ENCODE peak calls at places on chromosomes 12 and 14, in seven cellular contexts. One of them, this sample, is unnamed.

GRCh38 chr14:97603201-97603600 is 806.0 kb downstream of the VRK1 start:
- DNase-seq in heart left ventricle: no peak
- DNase-seq in lung: no peak
- DNase-seq in CD4-positive, CD25-positive, alpha-beta regulatory T cell: peak; percentile 57
- DNase-seq in choroid plexus epithelial cell: no peak
- DNase-seq in effector memory CD4-positive, alpha-beta T cell: peak; percentile 8
- DNase-seq in BJ: no peak
- DNase-seq in this sample: no peak

GRCh38 chr14:103056322-103057027 is 874 bp downstream of the CDC42BPB start:
- DNase-seq in heart left ventricle: peak; percentile 88
- DNase-seq in lung: peak; percentile 69
- DNase-seq in CD4-positive, CD25-positive, alpha-beta regulatory T cell: no peak
- DNase-seq in choroid plexus epithelial cell: peak; percentile 57
- DNase-seq in effector memory CD4-positive, alpha-beta T cell: no peak
- DNase-seq in BJ: no peak
- DNase-seq in this sample: no peak

GRCh38 chr14:74804219-74804825 is 41.2 kb downstream of the YLPM1 start:
- DNase-seq in heart left ventricle: no peak
- DNase-seq in lung: no peak
- DNase-seq in CD4-positive, CD25-positive, alpha-beta regulatory T cell: peak; percentile 61
- DNase-seq in choroid plexus epithelial cell: peak; percentile 87
- DNase-seq in effector memory CD4-positive, alpha-beta T cell: no peak
- DNase-seq in BJ: peak; percentile 13
- DNase-seq in this sample: peak; percentile 16

GRCh38 chr12:30047499-30048262 is 263.9 kb upstream of the TMTC1 start:
- DNase-seq in heart left ventricle: no peak
- DNase-seq in lung: no peak
- DNase-seq in CD4-positive, CD25-positive, alpha-beta regulatory T cell: no peak
- DNase-seq in choroid plexus epithelial cell: peak; percentile 65
- DNase-seq in effector memory CD4-positive, alpha-beta T cell: no peak
- DNase-seq in BJ: no peak
- DNase-seq in this sample: no peak

GRCh38 chr12:123364532-123365140 is at the start of gene SBNO1:
- DNase-seq in heart left ventricle: peak; percentile 94
- DNase-seq in lung: peak; percentile 88
- DNase-seq in CD4-positive, CD25-positive, alpha-beta regulatory T cell: peak; percentile 93
- DNase-seq in choroid plexus epithelial cell: peak; percentile 92
- DNase-seq in effector memory CD4-positive, alpha-beta T cell: peak; percentile 88
- DNase-seq in BJ: peak; percentile 12
- DNase-seq in this sample: peak; percentile 85

GRCh38 chr12:127293507-127294310 is 973.3 kb upstream of the TMEM132C start:
- DNase-seq in heart left ventricle: peak; percentile 17
- DNase-seq in lung: peak; percentile 42
- DNase-seq in CD4-positive, CD25-positive, alpha-beta regulatory T cell: peak; percentile 6
- DNase-seq in choroid plexus epithelial cell: peak; percentile 75
- DNase-seq in effector memory CD4-positive, alpha-beta T cell: no peak
- DNase-seq in BJ: no peak
- DNase-seq in this sample: peak; percentile 32

GRCh38 chr12:21972055-21972454 is 30.8 kb upstream of the ABCC9 start:
- DNase-seq in heart left ventricle: no peak
- DNase-seq in lung: no peak
- DNase-seq in CD4-positive, CD25-positive, alpha-beta regulatory T cell: no peak
- DNase-seq in choroid plexus epithelial cell: no peak
- DNase-seq in effector memory CD4-positive, alpha-beta T cell: no peak
- DNase-seq in BJ: no peak
- DNase-seq in this sample: no peak

GRCh38 chr14:104293851-104294627 is 155.7 kb downstream of the KIF26A start:
- DNase-seq in heart left ventricle: no peak
- DNase-seq in lung: no peak
- DNase-seq in CD4-positive, CD25-positive, alpha-beta regulatory T cell: no peak
- DNase-seq in choroid plexus epithelial cell: peak; percentile 9
- DNase-seq in effector memory CD4-positive, alpha-beta T cell: no peak
- DNase-seq in BJ: no peak
- DNase-seq in this sample: no peak

GRCh38 chr14:55610717-55611370 is 30.8 kb downstream of the KTN1 start:
- DNase-seq in heart left ventricle: no peak
- DNase-seq in lung: no peak
- DNase-seq in CD4-positive, CD25-positive, alpha-beta regulatory T cell: no peak
- DNase-seq in choroid plexus epithelial cell: no peak
- DNase-seq in effector memory CD4-positive, alpha-beta T cell: no peak
- DNase-seq in BJ: no peak
- DNase-seq in this sample: no peak

GRCh38 chr12:50825372-50825838 is 17.3 kb upstream of the TMPRSS12 start:
- DNase-seq in heart left ventricle: no peak
- DNase-seq in lung: no peak
- DNase-seq in CD4-positive, CD25-positive, alpha-beta regulatory T cell: peak; percentile 76
- DNase-seq in choroid plexus epithelial cell: peak; percentile 88
- DNase-seq in effector memory CD4-positive, alpha-beta T cell: no peak
- DNase-seq in BJ: peak; percentile 41
- DNase-seq in this sample: peak; percentile 68

GRCh38 chr14:24332094-24332983 is 2.5 kb downstream of the ADCY4 start:
- DNase-seq in heart left ventricle: peak; percentile 70
- DNase-seq in lung: peak; percentile 80
- DNase-seq in CD4-positive, CD25-positive, alpha-beta regulatory T cell: peak; percentile 94
- DNase-seq in choroid plexus epithelial cell: peak; percentile 62
- DNase-seq in effector memory CD4-positive, alpha-beta T cell: peak; percentile 77
- DNase-seq in BJ: no peak
- DNase-seq in this sample: peak; percentile 93

GRCh38 chr14:101072531-101072930 is 169.0 kb upstream of the RTL1 start:
- DNase-seq in heart left ventricle: no peak
- DNase-seq in lung: peak; percentile 13
- DNase-seq in CD4-positive, CD25-positive, alpha-beta regulatory T cell: no peak
- DNase-seq in choroid plexus epithelial cell: peak; percentile 49
- DNase-seq in effector memory CD4-positive, alpha-beta T cell: no peak
- DNase-seq in BJ: no peak
- DNase-seq in this sample: no peak

GRCh38 chr14:41609704-41610183 is 3.1 kb downstream of the LRFN5 start:
- DNase-seq in heart left ventricle: no peak
- DNase-seq in lung: no peak
- DNase-seq in CD4-positive, CD25-positive, alpha-beta regulatory T cell: no peak
- DNase-seq in choroid plexus epithelial cell: peak; percentile 59
- DNase-seq in effector memory CD4-positive, alpha-beta T cell: no peak
- DNase-seq in BJ: no peak
- DNase-seq in this sample: no peak

GRCh38 chr14:104550849-104551728 is 28.5 kb upstream of the C14orf180 start:
- DNase-seq in heart left ventricle: peak; percentile 4
- DNase-seq in lung: no peak
- DNase-seq in CD4-positive, CD25-positive, alpha-beta regulatory T cell: no peak
- DNase-seq in choroid plexus epithelial cell: no peak
- DNase-seq in effector memory CD4-positive, alpha-beta T cell: no peak
- DNase-seq in BJ: no peak
- DNase-seq in this sample: no peak

GRCh38 chr14:75427126-75427481 is 718 bp upstream of the JDP2 start:
- DNase-seq in heart left ventricle: no peak
- DNase-seq in lung: no peak
- DNase-seq in CD4-positive, CD25-positive, alpha-beta regulatory T cell: no peak
- DNase-seq in choroid plexus epithelial cell: no peak
- DNase-seq in effector memory CD4-positive, alpha-beta T cell: no peak
- DNase-seq in BJ: no peak
- DNase-seq in this sample: no peak

GRCh38 chr12:125856899-125857298 is 791.7 kb downstream of the AACS start:
- DNase-seq in heart left ventricle: no peak
- DNase-seq in lung: no peak
- DNase-seq in CD4-positive, CD25-positive, alpha-beta regulatory T cell: no peak
- DNase-seq in choroid plexus epithelial cell: no peak
- DNase-seq in effector memory CD4-positive, alpha-beta T cell: no peak
- DNase-seq in BJ: no peak
- DNase-seq in this sample: no peak

GRCh38 chr12:612886-613285 is 50.4 kb downstream of the NINJ2 start:
- DNase-seq in heart left ventricle: no peak
- DNase-seq in lung: no peak
- DNase-seq in CD4-positive, CD25-positive, alpha-beta regulatory T cell: no peak
- DNase-seq in choroid plexus epithelial cell: no peak
- DNase-seq in effector memory CD4-positive, alpha-beta T cell: no peak
- DNase-seq in BJ: no peak
- DNase-seq in this sample: no peak

GRCh38 chr14:50821471-50822464 is 9.2 kb downstream of the NIN start:
- DNase-seq in heart left ventricle: no peak
- DNase-seq in lung: peak; percentile 57
- DNase-seq in CD4-positive, CD25-positive, alpha-beta regulatory T cell: peak; percentile 84
- DNase-seq in choroid plexus epithelial cell: no peak
- DNase-seq in effector memory CD4-positive, alpha-beta T cell: peak; percentile 17
- DNase-seq in BJ: no peak
- DNase-seq in this sample: peak; percentile 63

GRCh38 chr12:8145754-8146415 is 10.9 kb upstream of the ZNF705A start:
- DNase-seq in heart left ventricle: peak; percentile 63
- DNase-seq in lung: peak; percentile 37
- DNase-seq in CD4-positive, CD25-positive, alpha-beta regulatory T cell: no peak
- DNase-seq in choroid plexus epithelial cell: peak; percentile 84
- DNase-seq in effector memory CD4-positive, alpha-beta T cell: no peak
- DNase-seq in BJ: peak; percentile 72
- DNase-seq in this sample: no peak

GRCh38 chr12:26101833-26102232 is 23.0 kb downstream of the BHLHE41 start:
- DNase-seq in heart left ventricle: no peak
- DNase-seq in lung: no peak
- DNase-seq in CD4-positive, CD25-positive, alpha-beta regulatory T cell: no peak
- DNase-seq in choroid plexus epithelial cell: no peak
- DNase-seq in effector memory CD4-positive, alpha-beta T cell: no peak
- DNase-seq in BJ: no peak
- DNase-seq in this sample: no peak
- H3K4me3 ChIP-seq in heart left ventricle: no peak overlapping the region
- H3K4me3 ChIP-seq in lung: no peak overlapping the region
- H3K4me3 ChIP-seq in CD4-positive, CD25-positive, alpha-beta regulatory T cell: no peak overlapping the region
- H3K4me3 ChIP-seq in choroid plexus epithelial cell: no peak overlapping the region
- H3K4me3 ChIP-seq in effector memory CD4-positive, alpha-beta T cell: no peak overlapping the region
- H3K4me3 ChIP-seq in BJ: no peak overlapping the region
- H3K4me3 ChIP-seq in this sample: no peak overlapping the region

GRCh38 chr14:32933623-32933942 is 5.1 kb upstream of the NPAS3 start:
- DNase-seq in heart left ventricle: no peak
- DNase-seq in lung: no peak
- DNase-seq in CD4-positive, CD25-positive, alpha-beta regulatory T cell: no peak
- DNase-seq in choroid plexus epithelial cell: peak; percentile 69
- DNase-seq in effector memory CD4-positive, alpha-beta T cell: no peak
- DNase-seq in BJ: no peak
- DNase-seq in this sample: no peak

GRCh38 chr14:32934891-32935633 is 3.6 kb upstream of the NPAS3 start:
- DNase-seq in heart left ventricle: no peak
- DNase-seq in lung: no peak
- DNase-seq in CD4-positive, CD25-positive, alpha-beta regulatory T cell: no peak
- DNase-seq in choroid plexus epithelial cell: peak; percentile 9
- DNase-seq in effector memory CD4-positive, alpha-beta T cell: no peak
- DNase-seq in BJ: no peak
- DNase-seq in this sample: no peak

GRCh38 chr14:32932302-32932920 is 6.3 kb upstream of the NPAS3 start:
- DNase-seq in heart left ventricle: no peak
- DNase-seq in lung: no peak
- DNase-seq in CD4-positive, CD25-positive, alpha-beta regulatory T cell: no peak
- DNase-seq in choroid plexus epithelial cell: no peak
- DNase-seq in effector memory CD4-positive, alpha-beta T cell: no peak
- DNase-seq in BJ: no peak
- DNase-seq in this sample: no peak

GRCh38 chr14:32933943-32934890 is 4.5 kb upstream of the NPAS3 start:
- DNase-seq in heart left ventricle: peak; percentile 18
- DNase-seq in lung: no peak
- DNase-seq in CD4-positive, CD25-positive, alpha-beta regulatory T cell: no peak
- DNase-seq in choroid plexus epithelial cell: peak; percentile 35
- DNase-seq in effector memory CD4-positive, alpha-beta T cell: no peak
- DNase-seq in BJ: no peak
- DNase-seq in this sample: no peak

GRCh38 chr14:32932921-32933622 is 5.6 kb upstream of the NPAS3 start:
- DNase-seq in heart left ventricle: no peak
- DNase-seq in lung: no peak
- DNase-seq in CD4-positive, CD25-positive, alpha-beta regulatory T cell: no peak
- DNase-seq in choroid plexus epithelial cell: no peak
- DNase-seq in effector memory CD4-positive, alpha-beta T cell: no peak
- DNase-seq in BJ: no peak
- DNase-seq in this sample: no peak
- H3K4me3 ChIP-seq in heart left ventricle: peak overlapping the region; percentile 37
- H3K4me3 ChIP-seq in lung: no peak overlapping the region
- H3K4me3 ChIP-seq in CD4-positive, CD25-positive, alpha-beta regulatory T cell: no peak overlapping the region
- H3K4me3 ChIP-seq in choroid plexus epithelial cell: peak overlapping the region; percentile 49
- H3K4me3 ChIP-seq in effector memory CD4-positive, alpha-beta T cell: no peak overlapping the region
- H3K4me3 ChIP-seq in BJ: no peak overlapping the region
- H3K4me3 ChIP-seq in this sample: no peak overlapping the region

GRCh38 chr14:62117718-62118164 is 355.5 kb downstream of the SNAPC1 start:
- DNase-seq in heart left ventricle: no peak
- DNase-seq in lung: no peak
- DNase-seq in CD4-positive, CD25-positive, alpha-beta regulatory T cell: no peak
- DNase-seq in choroid plexus epithelial cell: no peak
- DNase-seq in effector memory CD4-positive, alpha-beta T cell: no peak
- DNase-seq in BJ: no peak
- DNase-seq in this sample: no peak
- H3K4me3 ChIP-seq in heart left ventricle: peak overlapping the region; percentile 3
- H3K4me3 ChIP-seq in lung: no peak overlapping the region
- H3K4me3 ChIP-seq in CD4-positive, CD25-positive, alpha-beta regulatory T cell: no peak overlapping the region
- H3K4me3 ChIP-seq in choroid plexus epithelial cell: no peak overlapping the region
- H3K4me3 ChIP-seq in effector memory CD4-positive, alpha-beta T cell: no peak overlapping the region
- H3K4me3 ChIP-seq in BJ: peak overlapping the region; percentile 37
- H3K4me3 ChIP-seq in this sample: no peak overlapping the region

GRCh38 chr12:63150255-63151060 is 543 bp downstream of the AVPR1A start:
- DNase-seq in heart left ventricle: no peak
- DNase-seq in lung: no peak
- DNase-seq in CD4-positive, CD25-positive, alpha-beta regulatory T cell: peak; percentile 2
- DNase-seq in choroid plexus epithelial cell: peak; percentile 2
- DNase-seq in effector memory CD4-positive, alpha-beta T cell: no peak
- DNase-seq in BJ: no peak
- DNase-seq in this sample: peak; percentile 14

GRCh38 chr12:63151061-63151897 is at the start of gene AVPR1A:
- DNase-seq in heart left ventricle: peak; percentile 55
- DNase-seq in lung: no peak
- DNase-seq in CD4-positive, CD25-positive, alpha-beta regulatory T cell: no peak
- DNase-seq in choroid plexus epithelial cell: peak; percentile 4
- DNase-seq in effector memory CD4-positive, alpha-beta T cell: no peak
- DNase-seq in BJ: no peak
- DNase-seq in this sample: no peak

GRCh38 chr12:63154560-63154959 is 3.6 kb upstream of the AVPR1A start:
- DNase-seq in heart left ventricle: no peak
- DNase-seq in lung: no peak
- DNase-seq in CD4-positive, CD25-positive, alpha-beta regulatory T cell: no peak
- DNase-seq in choroid plexus epithelial cell: no peak
- DNase-seq in effector memory CD4-positive, alpha-beta T cell: no peak
- DNase-seq in BJ: no peak
- DNase-seq in this sample: no peak

GRCh38 chr12:63151898-63152700 is 1.1 kb upstream of the AVPR1A start:
- DNase-seq in heart left ventricle: peak; percentile 15
- DNase-seq in lung: no peak
- DNase-seq in CD4-positive, CD25-positive, alpha-beta regulatory T cell: peak; percentile 35
- DNase-seq in choroid plexus epithelial cell: peak; percentile 75
- DNase-seq in effector memory CD4-positive, alpha-beta T cell: no peak
- DNase-seq in BJ: no peak
- DNase-seq in this sample: peak; percentile 39

GRCh38 chr12:63149884-63150254 is 1.1 kb downstream of the AVPR1A start:
- DNase-seq in heart left ventricle: peak; percentile 7
- DNase-seq in lung: no peak
- DNase-seq in CD4-positive, CD25-positive, alpha-beta regulatory T cell: no peak
- DNase-seq in choroid plexus epithelial cell: no peak
- DNase-seq in effector memory CD4-positive, alpha-beta T cell: no peak
- DNase-seq in BJ: no peak
- DNase-seq in this sample: no peak
- H3K4me3 ChIP-seq in heart left ventricle: peak overlapping the region; percentile 3
- H3K4me3 ChIP-seq in lung: no peak overlapping the region
- H3K4me3 ChIP-seq in CD4-positive, CD25-positive, alpha-beta regulatory T cell: no peak overlapping the region
- H3K4me3 ChIP-seq in choroid plexus epithelial cell: no peak overlapping the region
- H3K4me3 ChIP-seq in effector memory CD4-positive, alpha-beta T cell: no peak overlapping the region
- H3K4me3 ChIP-seq in BJ: no peak overlapping the region
- H3K4me3 ChIP-seq in this sample: no peak overlapping the region

This sample was measured in Jurkat, Clone E6-1.